ENCODE peak calls at places on chromosomes 1 and 21, in seven cellular contexts. R is sigmoid colon, L is GM12878, C is stomach, N is SK-N-SH, Q is transverse colon, I is H1. D is an unnamed sample.
A peak's percentile ranks its signal among the peaks of the same experiment; 100 is the strongest.

GRCh38 chr21:45138199-45139002 is 64.0 kb downstream of the ADARB1 start:
- DNase-seq in C (peak; percentile 72), R (peak; percentile 85), L (no peak), N (peak; percentile 80), I (peak; percentile 88), Q (peak; percentile 69), D (no peak)

GRCh38 chr1:36176151-36176949 is 20.4 kb downstream of the MAP7D1 start:
- DNase-seq in R (no peak), I (peak; percentile 92), N (no peak), L (no peak), Q (no peak), C (no peak), D (no peak)

GRCh38 chr1:228471154-228471761 is 15.9 kb upstream of the RNF187 start:
- DNase-seq in I (no peak), L (no peak), Q (no peak), C (no peak), R (no peak), N (no peak), D (peak; percentile 54)

GRCh38 chr1:184622136-184622823 is 132.4 kb downstream of the EDEM3 start:
- DNase-seq in N (peak; percentile 68), R (peak; percentile 96), L (no peak), Q (peak; percentile 83), I (no peak), C (peak; percentile 66), D (peak; percentile 85)

GRCh38 chr1:90046635-90047034 is 51.7 kb downstream of the ZNF326 start:
- DNase-seq in L (no peak), Q (no peak), I (no peak), R (no peak), N (no peak), C (no peak), D (no peak)

GRCh38 chr1:223771814-223772770 is 59.8 kb downstream of the CAPN2 start:
- DNase-seq in L (no peak), Q (no peak), I (peak; percentile 45), N (no peak), C (no peak), R (peak; percentile 25), D (no peak)

GRCh38 chr1:103525114-103525606 is 339 bp upstream of the RNPC3 start:
- DNase-seq in N (peak; percentile 58), Q (no peak), R (no peak), C (no peak), I (no peak), L (no peak), D (no peak)

GRCh38 chr1:83931658-83932253 is 67.2 kb downstream of the TTLL7 start:
- DNase-seq in I (no peak), Q (no peak), C (no peak), L (no peak), R (no peak), N (peak; percentile 49), D (no peak)

GRCh38 chr1:206685256-206685748 is 597 bp downstream of the MAPKAPK2 start:
- DNase-seq in I (no peak), L (no peak), R (peak; percentile 70), N (peak; percentile 86), Q (no peak), C (no peak), D (no peak)

GRCh38 chr1:45884700-45885099 is 81.3 kb downstream of the MAST2 start:
- DNase-seq in C (no peak), Q (peak; percentile 24), I (no peak), R (no peak), N (no peak), L (no peak), D (no peak)

GRCh38 chr21:25457411-25457810 is 149.9 kb downstream of the MRPL39 start:
- DNase-seq in N (no peak), C (no peak), R (no peak), L (peak; percentile 83), I (no peak), Q (no peak), D (no peak)

GRCh38 chr1:21262282-21263051 is 27.8 kb downstream of the ECE1 start:
- DNase-seq in N (peak; percentile 88), R (peak; percentile 97), Q (peak; percentile 56), I (no peak), C (peak; percentile 65), L (no peak), D (peak; percentile 89)

GRCh38 chr21:34996304-34997081 is 52.6 kb downstream of the RUNX1 start:
- DNase-seq in I (no peak), L (no peak), C (no peak), Q (no peak), N (no peak), R (peak; percentile 85), D (no peak)

GRCh38 chr1:221796700-221797099 is 54.8 kb upstream of the DUSP10 start:
- DNase-seq in N (no peak), Q (no peak), I (no peak), R (no peak), L (no peak), C (no peak), D (no peak)

GRCh38 chr21:16195476-16195875 is 465.7 kb downstream of the USP25 start:
- DNase-seq in N (no peak), Q (no peak), L (no peak), C (no peak), R (no peak), I (no peak), D (no peak)

GRCh38 chr1:190373705-190374336 is 103.8 kb downstream of the BRINP3 start:
- DNase-seq in N (peak; percentile 5), I (no peak), C (no peak), Q (no peak), R (no peak), L (no peak), D (no peak)

GRCh38 chr1:1088036-1088800 is 14.1 kb upstream of the RNF223 start:
- DNase-seq in L (no peak), C (no peak), Q (peak; percentile 7), N (peak; percentile 51), I (no peak), R (no peak), D (no peak)

GRCh38 chr1:210496063-210496462 is 167.4 kb downstream of the HHAT start:
- DNase-seq in R (no peak), Q (no peak), I (no peak), N (no peak), L (no peak), C (no peak), D (no peak)

GRCh38 chr1:201318504-201319340 is 35.4 kb downstream of the PKP1 start:
- DNase-seq in Q (no peak), L (no peak), C (no peak), R (peak; percentile 60), N (no peak), I (no peak), D (no peak)

GRCh38 chr1:89454845-89455521 is 69.6 kb upstream of the LRRC8B start:
- DNase-seq in L (no peak), N (peak; percentile 61), C (peak; percentile 52), Q (peak; percentile 33), R (no peak), I (peak; percentile 52), D (no peak)

GRCh38 chr1:168396508-168396907 is 115.8 kb downstream of the TBX19 start:
- DNase-seq in R (no peak), I (no peak), L (no peak), C (no peak), Q (no peak), N (no peak), D (no peak)

DNA sequence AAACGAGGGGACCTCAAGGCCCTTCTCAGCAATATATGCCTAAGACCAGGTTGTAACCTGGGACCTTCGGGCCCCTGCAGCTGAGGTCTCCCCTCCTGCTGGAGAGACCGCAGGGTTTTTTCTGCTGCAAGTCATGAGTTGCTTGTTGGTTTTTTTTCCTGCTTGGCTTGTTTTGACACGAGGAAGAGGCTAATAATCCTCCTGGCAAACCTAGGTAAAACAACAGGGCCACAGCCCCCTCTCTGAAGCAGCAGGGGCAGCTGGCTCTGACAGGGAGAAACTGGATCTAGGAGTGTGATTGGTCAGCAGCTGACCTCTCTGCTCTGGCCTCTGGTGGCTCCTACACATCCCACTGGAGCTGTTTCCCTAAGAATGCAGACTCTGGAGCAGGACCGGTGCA is 69.0 kb downstream of the CD34 start:
- DNase-seq in R (no peak), I (no peak), Q (no peak), C (no peak), L (no peak), N (no peak), D (no peak)
- TF ChIP-seq POLR2AphosphoS5 in R (no peak), I (no peak), Q (no peak), C (no peak), L (no peak), N (no peak), D (no peak)

GRCh38 chr1:234520908-234521801 is 42.2 kb upstream of the TARBP1 start:
- DNase-seq in I (no peak), C (peak; percentile 59), Q (no peak), L (no peak), N (no peak), R (peak; percentile 39), D (peak; percentile 35)

GRCh38 chr1:234525156-234525774 is 46.3 kb upstream of the TARBP1 start:
- DNase-seq in C (no peak), I (no peak), Q (no peak), R (peak; percentile 14), N (no peak), L (no peak), D (no peak)

GRCh38 chr1:234519506-234519905 is 40.5 kb upstream of the TARBP1 start:
- DNase-seq in Q (no peak), R (peak; percentile 64), I (no peak), N (no peak), C (no peak), L (no peak), D (no peak)

GRCh38 chr1:234518876-234519275 is 39.9 kb upstream of the TARBP1 start:
- DNase-seq in L (no peak), N (no peak), R (peak; percentile 59), I (no peak), Q (no peak), C (no peak), D (no peak)

GRCh38 chr1:234521802-234522185 is 42.8 kb upstream of the TARBP1 start:
- DNase-seq in C (no peak), R (peak; percentile 68), I (no peak), Q (no peak), N (no peak), L (no peak), D (no peak)
- H3K4me1 ChIP-seq in C (peaks cover 7% of the 10 kb centered on the region), R (no peaks in the 10 kb centered on the region), I (peaks cover 4% of the 10 kb centered on the region), Q (peaks cover 23% of the 10 kb centered on the region), N (peaks cover 38% of the 10 kb centered on the region), L (peaks cover 21% of the 10 kb centered on the region), D (peaks cover 28% of the 10 kb centered on the region)

GRCh38 chr1:69497847-69498246 is 69.9 kb upstream of the LRRC7 start:
- DNase-seq in C (no peak), I (no peak), Q (no peak), L (no peak), R (no peak), N (no peak), D (no peak)
- TF ChIP-seq EP300 in C (no peak), I (no peak), Q (no peak), L (no peak), R (no peak), N (no peak), D (no peak)

DNA sequence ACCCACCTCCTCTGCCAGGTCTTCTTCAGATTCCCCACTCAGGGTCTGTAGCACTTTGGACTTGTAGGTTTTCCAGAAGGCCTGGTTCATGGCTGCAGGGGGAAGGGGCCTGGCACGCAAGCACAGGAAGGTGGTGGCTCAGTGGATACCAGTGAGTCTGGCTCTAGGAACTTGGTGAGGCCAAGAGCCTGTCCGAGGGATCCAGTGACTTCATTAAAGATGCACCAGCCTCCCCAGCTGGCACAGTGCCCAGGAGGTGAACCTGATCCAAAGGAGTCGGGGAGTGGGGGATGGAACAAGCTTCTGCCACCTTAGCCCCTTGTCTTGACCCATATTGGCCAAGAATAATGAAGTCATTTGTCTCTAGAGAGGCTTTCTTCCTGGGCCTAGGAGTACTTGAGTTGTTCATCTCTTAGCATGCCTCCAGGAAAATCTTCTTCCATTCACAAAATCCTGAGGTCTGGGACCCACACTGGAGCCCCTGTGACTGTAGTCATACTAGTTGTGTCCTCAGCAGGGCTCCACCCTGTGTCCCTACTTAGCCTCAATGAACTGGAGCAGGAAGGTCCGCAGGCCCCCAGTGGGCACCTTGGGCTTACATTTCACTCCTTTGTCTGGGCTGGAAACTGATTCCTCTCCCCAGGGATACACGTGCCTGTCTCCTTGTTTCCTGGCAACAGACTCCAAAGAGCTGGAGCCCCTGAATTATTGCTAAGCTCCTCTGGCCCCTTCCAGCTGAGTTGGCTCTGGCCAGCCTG is at the start of gene C1orf232:
- DNase-seq in N (no peak), I (no peak), Q (no peak), C (no peak), L (no peak), R (no peak), D (no peak)
- TF ChIP-seq POLR2AphosphoS5 in N (no peak), I (no peak), Q (no peak), C (no peak), L (no peak), R (no peak), D (no peak)

D was measured in suprapubic skin.